ENCODE peak calls at places on chromosomes 1 and 21, in six cellular contexts. One of them, this sample, is unnamed.

GRCh38 chr1:119467857-119468666 is 38.9 kb upstream of the HSD3B1 start:
- DNase-seq in WTC11: no peak
- DNase-seq in neural crest cell: no peak
- DNase-seq in pancreas: no peak
- DNase-seq in WERI-Rb-1: no peak
- DNase-seq in endothelial cell: no peak
- DNase-seq in this sample: no peak

GRCh38 chr1:212930986-212931678 is 19.2 kb upstream of the VASH2 start:
- DNase-seq in neural crest cell: no peak
- DNase-seq in WERI-Rb-1: no peak
- DNase-seq in WTC11: no peak
- DNase-seq in endothelial cell: no peak
- DNase-seq in pancreas: no peak
- DNase-seq in this sample: peak; percentile 30

GRCh38 chr1:205355054-205355453 is 1.7 kb downstream of the KLHDC8A start:
- DNase-seq in WERI-Rb-1: no peak
- DNase-seq in pancreas: peak; percentile 44
- DNase-seq in WTC11: no peak
- DNase-seq in endothelial cell: no peak
- DNase-seq in neural crest cell: no peak
- DNase-seq in this sample: no peak

GRCh38 chr21:16194851-16195251 is 465.1 kb downstream of the USP25 start:
- DNase-seq in WERI-Rb-1: no peak
- DNase-seq in neural crest cell: peak; percentile 16
- DNase-seq in WTC11: no peak
- DNase-seq in pancreas: no peak
- DNase-seq in endothelial cell: no peak
- DNase-seq in this sample: no peak

GRCh38 chr1:237281481-237281880 is 239.5 kb downstream of the RYR2 start:
- DNase-seq in neural crest cell: no peak
- DNase-seq in WERI-Rb-1: no peak
- DNase-seq in WTC11: no peak
- DNase-seq in endothelial cell: peak; percentile 10
- DNase-seq in pancreas: no peak
- DNase-seq in this sample: no peak

GRCh38 chr1:211327341-211327921 is 798 bp downstream of the TRAF5 start:
- DNase-seq in WTC11: peak; percentile 36
- DNase-seq in WERI-Rb-1: peak; percentile 63
- DNase-seq in pancreas: peak; percentile 77
- DNase-seq in neural crest cell: no peak
- DNase-seq in endothelial cell: no peak
- DNase-seq in this sample: peak; percentile 67

GRCh38 chr21:45223236-45223992 is 64.3 kb downstream of the POFUT2 start:
- DNase-seq in neural crest cell: no peak
- DNase-seq in pancreas: no peak
- DNase-seq in endothelial cell: no peak
- DNase-seq in WERI-Rb-1: no peak
- DNase-seq in WTC11: no peak
- DNase-seq in this sample: no peak

GRCh38 chr1:21604208-21604957 is 64.8 kb downstream of the RAP1GAP start:
- DNase-seq in WTC11: no peak
- DNase-seq in pancreas: no peak
- DNase-seq in neural crest cell: no peak
- DNase-seq in endothelial cell: no peak
- DNase-seq in WERI-Rb-1: no peak
- DNase-seq in this sample: no peak

GRCh38 chr1:171191992-171192391 is 6.9 kb downstream of the FMO2 start:
- DNase-seq in WERI-Rb-1: no peak
- DNase-seq in pancreas: no peak
- DNase-seq in endothelial cell: no peak
- DNase-seq in WTC11: no peak
- DNase-seq in neural crest cell: no peak
- DNase-seq in this sample: no peak

GRCh38 chr1:233614743-233615521 is 1.0 kb downstream of the KCNK1 start:
- DNase-seq in WTC11: peak; percentile 33
- DNase-seq in neural crest cell: no peak
- DNase-seq in endothelial cell: no peak
- DNase-seq in pancreas: peak; percentile 60
- DNase-seq in WERI-Rb-1: no peak
- DNase-seq in this sample: peak; percentile 50

GRCh38 chr1:55572878-55573734 is 357.9 kb upstream of the USP24 start:
- DNase-seq in WTC11: no peak
- DNase-seq in endothelial cell: no peak
- DNase-seq in neural crest cell: no peak
- DNase-seq in pancreas: no peak
- DNase-seq in WERI-Rb-1: no peak
- DNase-seq in this sample: no peak

GRCh38 chr1:82464362-82464931 is 663.7 kb downstream of the ADGRL2 start:
- DNase-seq in neural crest cell: no peak
- DNase-seq in WERI-Rb-1: peak; percentile 32
- DNase-seq in WTC11: no peak
- DNase-seq in endothelial cell: no peak
- DNase-seq in pancreas: no peak
- DNase-seq in this sample: no peak

GRCh38 chr1:152473887-152474537 is 36.6 kb upstream of the LCE5A start:
- DNase-seq in endothelial cell: no peak
- DNase-seq in pancreas: no peak
- DNase-seq in WERI-Rb-1: no peak
- DNase-seq in neural crest cell: no peak
- DNase-seq in WTC11: no peak
- DNase-seq in this sample: no peak

GRCh38 chr1:44276006-44276405 is 62.7 kb downstream of the DMAP1 start:
- DNase-seq in neural crest cell: no peak
- DNase-seq in endothelial cell: no peak
- DNase-seq in WERI-Rb-1: no peak
- DNase-seq in WTC11: no peak
- DNase-seq in pancreas: no peak
- DNase-seq in this sample: no peak

GRCh38 chr1:35576061-35576765 is 3.1 kb downstream of the TFAP2E start:
- DNase-seq in neural crest cell: no peak
- DNase-seq in endothelial cell: no peak
- DNase-seq in pancreas: no peak
- DNase-seq in WTC11: no peak
- DNase-seq in WERI-Rb-1: no peak
- DNase-seq in this sample: no peak

GRCh38 chr1:185068362-185068761 is 23.0 kb downstream of the RNF2 start:
- DNase-seq in pancreas: no peak
- DNase-seq in neural crest cell: no peak
- DNase-seq in WTC11: no peak
- DNase-seq in WERI-Rb-1: no peak
- DNase-seq in endothelial cell: no peak
- DNase-seq in this sample: no peak

GRCh38 chr1:200535605-200536004 is 84.9 kb downstream of the KIF14 start:
- DNase-seq in endothelial cell: peak; percentile 13
- DNase-seq in pancreas: no peak
- DNase-seq in WTC11: peak; percentile 26
- DNase-seq in WERI-Rb-1: peak; percentile 58
- DNase-seq in neural crest cell: no peak
- DNase-seq in this sample: peak; percentile 24

DNA sequence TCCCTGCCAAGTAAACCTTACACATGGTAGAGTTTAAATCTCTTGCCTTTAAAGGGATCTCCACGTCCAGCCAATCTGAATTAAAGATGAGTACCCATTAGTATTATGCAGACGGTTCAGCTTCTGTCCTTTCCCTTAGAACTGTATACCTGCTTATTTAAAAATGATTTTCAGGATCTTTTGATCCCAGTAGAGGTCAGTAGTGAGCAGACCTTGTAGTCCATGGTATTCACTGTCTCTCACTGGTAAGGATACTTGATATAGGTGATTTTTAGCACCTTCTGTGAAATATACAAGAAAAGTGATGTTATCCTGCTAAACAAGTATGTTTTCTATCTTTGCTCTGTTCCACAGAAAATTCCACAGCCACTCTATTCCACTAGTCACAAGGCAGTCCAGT is 1211.6 kb upstream of the ADGRL4 start:
- DNase-seq in neural crest cell: no peak
- DNase-seq in pancreas: no peak
- DNase-seq in WTC11: no peak
- DNase-seq in endothelial cell: peak; percentile 19
- DNase-seq in WERI-Rb-1: no peak
- DNase-seq in this sample: peak; percentile 28
- TF ChIP-seq CTCF in neural crest cell: peak; percentile 75
- TF ChIP-seq CTCF in pancreas: peak; percentile 40
- TF ChIP-seq CTCF in WTC11: peak; percentile 47
- TF ChIP-seq CTCF in endothelial cell: peak; percentile 66
- TF ChIP-seq CTCF in WERI-Rb-1: peak; percentile 30
- TF ChIP-seq CTCF in this sample: peak; percentile 54

GRCh38 chr1:37458551-37458950 is 15.8 kb upstream of the ZC3H12A start:
- DNase-seq in endothelial cell: no peak
- DNase-seq in WTC11: no peak
- DNase-seq in pancreas: no peak
- DNase-seq in WERI-Rb-1: no peak
- DNase-seq in neural crest cell: no peak
- DNase-seq in this sample: no peak
- TF ChIP-seq CTCF in endothelial cell: no peak
- TF ChIP-seq CTCF in WTC11: no peak
- TF ChIP-seq CTCF in pancreas: no peak
- TF ChIP-seq CTCF in WERI-Rb-1: peak; percentile 34
- TF ChIP-seq CTCF in neural crest cell: no peak
- TF ChIP-seq CTCF in this sample: peak; percentile 40

DNA sequence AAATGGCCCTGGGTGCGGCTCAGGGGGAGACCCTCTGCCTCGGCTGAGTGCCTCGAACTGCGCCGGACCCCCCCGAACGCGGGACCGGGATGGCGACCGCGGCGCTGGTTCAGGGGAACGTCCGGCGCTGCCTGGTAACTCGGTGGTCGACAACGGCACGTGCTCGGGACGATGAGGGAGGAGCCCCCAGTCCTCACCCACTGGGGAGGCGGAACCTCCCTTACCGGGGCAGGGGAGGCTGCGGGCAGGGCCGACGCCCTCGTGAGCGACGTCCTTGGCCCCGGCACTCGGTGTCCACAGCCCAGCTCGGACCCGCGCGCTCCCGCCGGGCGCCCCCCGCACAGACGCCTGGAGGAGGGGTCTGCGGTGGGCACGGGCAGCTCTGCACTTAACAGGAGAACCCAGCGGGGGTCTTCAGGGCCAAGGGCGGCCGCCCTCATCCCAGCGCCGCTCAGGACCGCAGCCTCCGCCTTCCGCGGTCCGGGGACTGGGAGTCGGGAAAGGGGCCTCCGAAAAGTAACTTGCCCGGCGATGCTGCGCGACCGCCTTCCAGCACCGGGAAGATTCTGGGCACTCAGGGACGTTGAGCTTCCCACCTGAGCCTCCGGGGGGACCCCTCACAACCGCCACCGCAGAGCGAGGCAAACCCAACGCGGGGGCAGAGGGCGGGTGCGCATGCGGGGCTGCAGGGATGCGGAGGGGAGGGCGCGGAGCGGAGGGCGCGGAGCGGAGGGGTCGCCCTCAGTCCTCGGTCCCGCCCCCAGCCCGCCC is 1.7 kb downstream of the HES4 start:
- DNase-seq in WERI-Rb-1: peak; percentile 58
- DNase-seq in WTC11: peak; percentile 59
- DNase-seq in endothelial cell: peak; percentile 30
- DNase-seq in pancreas: peak; percentile 61
- DNase-seq in neural crest cell: no peak
- DNase-seq in this sample: no peak
- TF ChIP-seq CTCF in WERI-Rb-1: peak; percentile 5
- TF ChIP-seq CTCF in WTC11: no peak
- TF ChIP-seq CTCF in endothelial cell: no peak
- TF ChIP-seq CTCF in pancreas: no peak
- TF ChIP-seq CTCF in neural crest cell: no peak
- TF ChIP-seq CTCF in this sample: no peak

GRCh38 chr1:93692451-93692861 is 10.8 kb upstream of the BCAR3 start:
- DNase-seq in WERI-Rb-1: no peak
- DNase-seq in neural crest cell: no peak
- DNase-seq in WTC11: no peak
- DNase-seq in endothelial cell: no peak
- DNase-seq in pancreas: no peak
- DNase-seq in this sample: no peak

GRCh38 chr1:93694039-93694438 is 12.4 kb upstream of the BCAR3 start:
- DNase-seq in WERI-Rb-1: no peak
- DNase-seq in neural crest cell: no peak
- DNase-seq in WTC11: no peak
- DNase-seq in endothelial cell: no peak
- DNase-seq in pancreas: no peak
- DNase-seq in this sample: no peak

GRCh38 chr1:93694833-93695232 is 13.2 kb upstream of the BCAR3 start:
- DNase-seq in WERI-Rb-1: no peak
- DNase-seq in neural crest cell: no peak
- DNase-seq in endothelial cell: no peak
- DNase-seq in pancreas: no peak
- DNase-seq in WTC11: no peak
- DNase-seq in this sample: no peak

GRCh38 chr1:93692001-93692400 is 10.4 kb upstream of the BCAR3 start:
- DNase-seq in pancreas: no peak
- DNase-seq in WERI-Rb-1: no peak
- DNase-seq in endothelial cell: no peak
- DNase-seq in neural crest cell: no peak
- DNase-seq in WTC11: no peak
- DNase-seq in this sample: no peak

GRCh38 chr1:93692983-93693591 is 11.4 kb upstream of the BCAR3 start:
- DNase-seq in endothelial cell: no peak
- DNase-seq in WERI-Rb-1: no peak
- DNase-seq in WTC11: no peak
- DNase-seq in pancreas: no peak
- DNase-seq in neural crest cell: no peak
- DNase-seq in this sample: peak; percentile 65
- TF ChIP-seq CTCF in endothelial cell: no peak
- TF ChIP-seq CTCF in WERI-Rb-1: no peak
- TF ChIP-seq CTCF in WTC11: no peak
- TF ChIP-seq CTCF in pancreas: no peak
- TF ChIP-seq CTCF in neural crest cell: no peak
- TF ChIP-seq CTCF in this sample: no peak

GRCh38 chr1:38677756-38678155 is 181.8 kb downstream of the RRAGC start:
- DNase-seq in WERI-Rb-1: no peak
- DNase-seq in neural crest cell: no peak
- DNase-seq in WTC11: no peak
- DNase-seq in endothelial cell: no peak
- DNase-seq in pancreas: no peak
- DNase-seq in this sample: no peak
- TF ChIP-seq CTCF in WERI-Rb-1: no peak
- TF ChIP-seq CTCF in neural crest cell: no peak
- TF ChIP-seq CTCF in WTC11: no peak
- TF ChIP-seq CTCF in endothelial cell: no peak
- TF ChIP-seq CTCF in pancreas: no peak
- TF ChIP-seq CTCF in this sample: no peak

DNA sequence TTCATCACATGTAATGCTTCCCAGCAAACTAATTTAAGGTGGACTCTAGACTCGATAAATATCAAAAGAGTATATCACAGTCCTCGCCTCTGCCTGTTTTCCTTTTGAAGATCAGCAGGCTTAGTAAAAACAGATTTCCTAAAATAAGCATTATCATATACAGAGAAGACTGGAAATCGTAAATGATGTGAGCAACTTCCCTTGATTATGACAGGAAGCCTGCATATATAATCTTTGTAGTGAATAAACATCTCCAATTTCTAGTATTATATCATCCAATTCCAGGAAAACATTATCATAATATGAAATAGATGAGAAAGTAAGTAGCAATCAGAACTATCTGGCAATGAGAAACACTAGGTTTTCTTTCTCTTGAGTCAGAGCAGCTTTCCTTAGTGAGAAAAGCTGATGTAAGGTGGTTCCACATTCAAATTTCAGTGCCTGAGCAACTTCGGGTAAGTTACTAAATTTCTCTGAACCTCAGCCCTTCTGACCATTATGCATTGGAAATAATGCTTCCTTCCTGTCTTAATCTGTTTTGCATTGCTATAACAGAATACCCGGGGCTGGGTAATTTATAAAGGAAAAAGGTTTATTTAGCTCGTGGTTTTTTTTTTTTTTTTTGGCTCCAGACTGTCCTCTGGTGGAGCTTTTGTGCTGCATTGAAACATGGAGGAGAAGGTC is 12.6 kb upstream of the POU2F1 start:
- DNase-seq in WTC11: no peak
- DNase-seq in neural crest cell: no peak
- DNase-seq in endothelial cell: no peak
- DNase-seq in pancreas: no peak
- DNase-seq in WERI-Rb-1: no peak
- DNase-seq in this sample: no peak
- TF ChIP-seq CTCF in WTC11: no peak
- TF ChIP-seq CTCF in neural crest cell: peak; percentile 24
- TF ChIP-seq CTCF in endothelial cell: no peak
- TF ChIP-seq CTCF in pancreas: no peak
- TF ChIP-seq CTCF in WERI-Rb-1: peak; percentile 7
- TF ChIP-seq CTCF in this sample: no peak